ENCODE peak calls at places on chromosomes 11 and 22, in seven cellular contexts. O, E, V, A, T, I and P are unnamed samples.

GRCh38 chr22:23305321-23305910 is 125.1 kb downstream of the BCR start:
- DNase-seq in O (no peak), E (no peak), V (no peak), A (peak; percentile 40), T (peak; percentile 86), I (no peak), P (no peak)

GRCh38 chr11:19853016-19853415 is 140.4 kb downstream of the NAV2 start:
- DNase-seq in O (no peak), E (no peak), V (no peak), A (no peak), T (no peak), I (no peak), P (no peak)

GRCh38 chr22:17918840-17919239 is 105.5 kb downstream of the MICAL3 start:
- DNase-seq in O (no peak), E (no peak), V (no peak), A (no peak), T (no peak), I (no peak), P (no peak)

GRCh38 chr11:36328956-36329673 is 33.0 kb downstream of the PRR5L start:
- DNase-seq in O (no peak), E (no peak), V (no peak), A (no peak), T (no peak), I (no peak), P (no peak)

GRCh38 chr11:116109228-116109627 is 605.0 kb upstream of the CADM1 start:
- DNase-seq in O (no peak), E (no peak), V (no peak), A (no peak), T (no peak), I (no peak), P (no peak)

GRCh38 chr22:23225337-23225723 is 45.0 kb downstream of the BCR start:
- DNase-seq in O (no peak), E (no peak), V (no peak), A (peak; percentile 24), T (peak; percentile 40), I (no peak), P (no peak)

GRCh38 chr11:76609736-76610370 is 60.7 kb downstream of the LRRC32 start:
- DNase-seq in O (no peak), E (no peak), V (no peak), A (no peak), T (no peak), I (no peak), P (no peak)

GRCh38 chr11:95132956-95133355 is 43.3 kb downstream of the ENDOD1 start:
- DNase-seq in O (no peak), E (no peak), V (no peak), A (no peak), T (no peak), I (no peak), P (no peak)

GRCh38 chr11:114074546-114075342 is 15.2 kb downstream of the ZBTB16 start:
- DNase-seq in O (no peak), E (no peak), V (no peak), A (no peak), T (no peak), I (no peak), P (no peak)

GRCh38 chr11:62542750-62543567 is 3.6 kb downstream of the AHNAK start:
- DNase-seq in O (peak; percentile 89), E (peak; percentile 90), V (peak; percentile 79), A (peak; percentile 85), T (peak; percentile 93), I (no peak), P (peak; percentile 83)

GRCh38 chr11:17972987-17973386 is 39.9 kb downstream of the SERGEF start:
- DNase-seq in O (no peak), E (peak; percentile 79), V (peak; percentile 19), A (no peak), T (no peak), I (no peak), P (no peak)

GRCh38 chr11:96306933-96307747 is 35.9 kb downstream of the MAML2 start:
- DNase-seq in O (no peak), E (no peak), V (peak; percentile 93), A (peak; percentile 57), T (peak; percentile 72), I (peak; percentile 87), P (no peak)

GRCh38 chr22:43147821-43148220 is 3.5 kb upstream of the TSPO start:
- DNase-seq in O (no peak), E (no peak), V (no peak), A (peak; percentile 74), T (no peak), I (no peak), P (no peak)

GRCh38 chr11:8613036-8613435 is 19.0 kb upstream of the STK33 start:
- DNase-seq in O (no peak), E (no peak), V (no peak), A (no peak), T (no peak), I (no peak), P (no peak)

GRCh38 chr22:45966320-45966891 is 10.6 kb downstream of the WNT7B start:
- DNase-seq in O (no peak), E (no peak), V (no peak), A (no peak), T (no peak), I (no peak), P (no peak)

GRCh38 chr22:49051491-49052022 is 776.1 kb downstream of the BRD1 start:
- DNase-seq in O (no peak), E (no peak), V (no peak), A (no peak), T (no peak), I (no peak), P (no peak)

DNA sequence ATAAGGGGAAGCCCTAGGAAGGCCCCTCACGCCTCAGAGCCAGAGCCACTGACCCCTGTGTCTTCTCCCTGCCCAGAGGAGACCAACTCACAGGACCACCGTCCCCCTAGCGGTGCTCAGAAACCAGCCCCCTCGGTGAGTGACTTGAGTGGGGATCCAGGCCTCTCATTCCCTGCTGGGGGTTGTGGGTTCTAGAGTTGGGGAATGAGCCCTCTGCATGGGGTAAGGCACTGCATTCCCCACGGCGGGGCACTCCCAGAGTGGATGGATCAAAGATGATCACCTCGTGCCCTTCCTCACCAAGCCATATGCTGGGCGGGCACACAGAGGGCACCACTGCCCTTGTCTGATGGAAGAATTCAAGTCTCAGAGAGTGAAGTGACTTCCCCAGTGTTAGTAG is 39.7 kb downstream of the ZC3H7B start:
- DNase-seq in O (no peak), E (no peak), V (no peak), A (no peak), T (no peak), I (no peak), P (no peak)
- TF ChIP-seq CTCF in O (no peak), E (no peak), V (no peak), A (no peak), T (no peak), I (no peak), P (no peak)

GRCh38 chr11:45182902-45183301 is 36.5 kb downstream of the PRDM11 start:
- DNase-seq in O (no peak), E (peak; percentile 47), V (no peak), A (no peak), T (no peak), I (no peak), P (no peak)
- TF ChIP-seq CTCF in O (no peak), E (peak; percentile 63), V (peak; percentile 34), A (peak; percentile 58), T (peak; percentile 46), I (peak; percentile 24), P (peak; percentile 31)

DNA sequence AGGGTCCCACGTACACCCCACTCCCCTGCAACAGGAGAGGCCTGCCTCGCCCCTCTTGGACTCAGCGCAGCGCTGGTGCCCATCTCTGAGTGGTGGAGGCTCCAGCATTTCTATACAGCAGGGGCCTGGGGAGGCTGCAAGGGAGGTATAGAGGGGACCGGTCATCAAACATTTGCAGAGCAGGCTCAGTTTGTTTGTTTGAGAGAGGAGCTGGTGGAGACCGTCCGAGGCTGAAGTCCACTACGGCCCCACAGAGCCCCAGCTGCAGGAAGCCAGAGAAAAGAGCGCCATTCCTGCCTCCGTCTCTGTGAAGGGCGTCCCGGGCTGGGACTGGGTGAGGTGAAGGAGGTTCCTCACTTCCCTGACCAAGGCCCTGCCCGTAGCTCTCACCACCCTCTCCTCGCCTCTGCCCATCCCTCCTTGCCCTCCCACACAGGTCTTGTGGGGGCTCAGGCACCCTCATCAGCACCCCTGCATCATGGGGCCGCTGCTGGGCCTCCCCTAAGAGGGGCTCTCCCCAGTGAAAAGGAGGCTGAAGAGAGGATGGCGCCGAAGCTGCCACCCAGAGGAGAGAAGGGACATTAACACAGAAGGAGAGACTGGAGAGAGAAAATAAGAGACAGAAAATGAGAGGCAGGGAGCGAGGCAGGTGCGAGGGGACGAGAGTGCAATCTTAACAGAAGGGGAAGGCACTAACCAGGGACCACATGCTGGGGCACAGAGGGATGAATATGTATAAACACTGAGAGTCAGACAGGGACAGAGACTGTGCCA is 24.6 kb downstream of the RPUSD4 start:
- DNase-seq in O (no peak), E (peak; percentile 24), V (no peak), A (no peak), T (no peak), I (no peak), P (no peak)
- TF ChIP-seq CTCF in O (no peak), E (no peak), V (no peak), A (no peak), T (no peak), I (peak; percentile 20), P (peak; percentile 14)

GRCh38 chr11:103464420-103464819 is 355.2 kb downstream of the DYNC2H1 start:
- DNase-seq in O (no peak), E (no peak), V (no peak), A (no peak), T (no peak), I (no peak), P (no peak)
- TF ChIP-seq CTCF in O (no peak), E (no peak), V (no peak), A (no peak), T (no peak), I (no peak), P (no peak)